ENCODE peak calls at places on chromosome X, in four cellular contexts. I is K562, Q is left ventricle myocardium inferior, F is mesothelial cell of epicardium. W is an unnamed sample.

GRCh38 chrX:2693526-2694002 is 2.5 kb downstream of the CD99 start:
- DNase-seq in I (no peak), Q (no peak), F (no peak), W (no peak)

GRCh38 chrX:128106630-128107029 is 54.4 kb upstream of the ACTRT1 start:
- DNase-seq in I (peak), Q (no peak), F (no peak), W (no peak)

GRCh38 chrX:13372203-13372980 is 52.5 kb upstream of the ATXN3L start:
- DNase-seq in I (no peak), Q (no peak), F (no peak), W (no peak)

GRCh38 chrX:1535241-1536041 is 1.5 kb downstream of the P2RY8 start:
- DNase-seq in Q (no peak), I (no peak), F (no peak), W (no peak)

GRCh38 chrX:138710311-138710791 is 1.2 kb downstream of the FGF13 start:
- DNase-seq in F (peak), I (no peak), Q (peak), W (no peak)

GRCh38 chrX:112760697-112761096 is 79.9 kb downstream of the AMOT start:
- DNase-seq in Q (no peak), I (no peak), F (no peak), W (no peak)

GRCh38 chrX:153708415-153708814 is 15.8 kb downstream of the BCAP31 start:
- DNase-seq in Q (peak), I (peak), F (peak), W (no peak)

GRCh38 chrX:2512501-2512900 is 11.7 kb upstream of the DHRSX start:
- DNase-seq in F (no peak), Q (no peak), I (no peak), W (no peak)

GRCh38 chrX:65581661-65582339 is 47.2 kb upstream of the LAS1L start:
- DNase-seq in I (peak), F (peak), Q (peak), W (peak)

GRCh38 chrX:129511689-129512088 is 11.6 kb downstream of the SMARCA1 start:
- DNase-seq in I (no peak), Q (no peak), F (no peak), W (no peak)

GRCh38 chrX:78796916-78797315 is 49.4 kb downstream of the LPAR4 start:
- DNase-seq in Q (no peak), F (no peak), I (no peak), W (no peak)

GRCh38 chrX:45710081-45710801 is 509.6 kb upstream of the DIPK2B start:
- DNase-seq in Q (no peak), I (no peak), F (no peak), W (no peak)

GRCh38 chrX:103687696-103688191 is 1.2 kb upstream of the MORF4L2 start:
- DNase-seq in Q (peak), F (peak), I (peak), W (peak)

GRCh38 chrX:10360121-10360520 is 203.3 kb downstream of the CLCN4 start:
- DNase-seq in F (no peak), Q (peak), I (no peak), W (no peak)

GRCh38 chrX:134908235-134908834 is 82.5 kb upstream of the SMIM10 start:
- DNase-seq in F (no peak), Q (no peak), I (peak), W (no peak)
- TF ChIP-seq CTCF in F (no peak), Q (no peak), I (peak), W (no peak)

GRCh38 chrX:19705196-19705769 is 182.1 kb downstream of the SH3KBP1 start:
- DNase-seq in I (no peak), Q (no peak), F (no peak), W (no peak)
- TF ChIP-seq CTCF in I (no peak), Q (no peak), F (no peak), W (no peak)

DNA sequence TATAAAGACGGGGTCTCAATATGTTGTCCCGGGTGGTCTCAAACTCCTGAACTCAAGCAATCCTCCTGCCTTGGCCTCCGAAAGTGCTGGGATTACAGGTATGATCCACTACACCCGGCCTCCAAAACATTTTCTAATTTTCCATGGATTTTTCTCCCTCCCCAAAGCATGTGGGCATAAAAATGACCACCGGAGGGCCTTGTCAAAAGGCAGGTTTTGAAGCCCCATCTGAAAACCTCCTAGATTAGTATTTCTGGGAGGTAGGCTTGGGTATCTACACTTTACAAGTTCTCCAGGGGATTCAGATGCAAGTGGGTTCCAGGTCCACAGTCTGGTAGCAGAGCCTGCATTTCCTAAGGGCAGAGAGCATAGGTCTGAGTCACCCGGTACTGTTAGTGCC is 1.4 kb upstream of the GPR173 start:
- DNase-seq in Q (no peak), I (no peak), F (no peak), W (no peak)
- TF ChIP-seq CTCF in Q (no peak), I (no peak), F (peak), W (no peak)

GRCh38 chrX:57156397-57157049 is 19.3 kb upstream of the SPIN2A start:
- DNase-seq in Q (no peak), I (peak), F (no peak), W (no peak)
- TF ChIP-seq CTCF in Q (peak), I (peak), F (no peak), W (no peak)

GRCh38 chrX:109140463-109140862 is 341.4 kb downstream of the GUCY2F start:
- DNase-seq in Q (no peak), I (no peak), F (no peak), W (no peak)
- TF ChIP-seq CTCF in Q (no peak), I (no peak), F (no peak), W (no peak)

DNA sequence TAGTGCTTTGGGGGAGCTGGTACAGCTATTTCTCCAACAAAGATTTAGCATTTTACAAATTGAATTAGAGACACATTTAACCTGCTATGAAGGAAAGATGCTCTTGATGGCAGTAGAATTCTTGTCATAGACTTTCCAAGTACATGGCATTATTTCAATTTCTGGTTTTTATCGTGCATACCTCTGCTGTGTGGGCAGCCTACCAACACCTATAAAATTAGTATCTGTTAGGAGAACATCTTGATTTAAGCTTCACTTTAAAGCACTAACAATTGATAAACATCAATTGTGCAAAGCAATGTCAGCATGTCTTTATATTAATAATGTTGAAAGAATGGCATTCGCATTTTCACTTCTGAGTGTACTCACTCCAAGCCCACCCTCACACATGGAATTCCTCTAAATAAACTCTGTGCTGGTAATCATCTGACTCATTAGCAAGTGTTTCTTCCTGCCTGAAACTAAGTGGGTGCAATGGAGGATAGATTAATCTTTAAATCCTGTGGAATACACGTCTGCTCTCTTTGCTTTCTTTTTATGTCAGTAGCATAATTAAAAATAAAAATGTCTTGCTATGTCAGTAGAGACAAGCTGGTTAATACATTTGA is 279.8 kb upstream of the MAGEB18 start:
- DNase-seq in I (no peak), F (no peak), Q (no peak), W (no peak)
- TF ChIP-seq CTCF in I (no peak), F (no peak), Q (no peak), W (no peak)

DNA sequence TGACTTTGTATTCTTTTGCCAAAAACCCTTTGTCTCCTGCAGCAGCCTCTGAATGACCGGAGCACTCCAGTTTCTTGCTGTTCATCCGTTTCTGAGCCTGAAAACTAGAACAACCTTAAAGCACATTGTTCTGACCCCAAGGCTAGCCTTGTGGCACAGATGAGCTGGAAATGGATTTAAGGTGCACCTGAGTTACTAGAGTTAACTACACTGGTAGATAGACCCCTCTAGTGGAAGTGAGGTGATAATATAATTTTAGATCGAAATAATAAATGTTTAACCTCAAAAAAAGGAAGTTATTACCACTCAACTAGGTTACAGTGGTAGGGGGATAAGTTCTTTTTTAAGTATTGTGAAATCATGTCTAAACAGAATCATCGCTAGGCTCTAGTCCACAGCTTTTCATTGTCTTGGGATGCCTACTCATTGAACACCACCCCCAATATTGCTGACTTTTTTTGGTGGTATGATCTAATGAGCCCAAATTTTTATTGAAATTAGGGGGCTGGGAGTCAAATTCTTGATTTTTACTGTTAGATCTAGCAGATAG is 2.7 kb downstream of the PLS3 start:
- DNase-seq in I (no peak), Q (no peak), F (no peak), W (no peak)
- TF ChIP-seq CTCF in I (no peak), Q (no peak), F (no peak), W (no peak)

GRCh38 chrX:56788717-56789122 is 59.7 kb downstream of the NBDY start:
- DNase-seq in I (peak), F (no peak), Q (no peak), W (peak)
- TF ChIP-seq CTCF in I (peak), F (no peak), Q (no peak), W (no peak)

GRCh38 chrX:21985332-21985777 is 44.8 kb downstream of the SMS start:
- DNase-seq in I (peak), Q (peak), F (peak), W (peak)
- TF ChIP-seq CTCF in I (peak), Q (peak), F (peak), W (no peak)

W was measured in omental fat pad.